ENCODE peak calls at places on chromosomes 16 and 17, in ten cellular contexts. M, U, G, V, P, H, X, Y, J and L are unnamed samples.

GRCh38 chr17:49995055-49995738 is at the start of gene DLX3:
- DNase-seq in G (peak; percentile 74), J (peak; percentile 88), H (no peak), Y (peak; percentile 91), U (peak; percentile 38), P (peak; percentile 60), X (no peak), V (peak; percentile 89), M (peak; percentile 85), L (no peak)

GRCh38 chr16:70437017-70437581 is 1.8 kb downstream of the ST3GAL2 start:
- DNase-seq in V (no peak), J (no peak), G (no peak), P (no peak), M (no peak), X (no peak), Y (peak; percentile 77), U (peak; percentile 63), H (no peak), L (no peak)

GRCh38 chr16:87389245-87389644 is 2.9 kb upstream of the MAP1LC3B start:
- DNase-seq in G (no peak), V (no peak), U (no peak), J (no peak), P (no peak), X (no peak), H (no peak), Y (no peak), M (no peak), L (no peak)

GRCh38 chr17:1865252-1866037 is 35.6 kb downstream of the RPA1 start:
- DNase-seq in G (no peak), U (no peak), X (peak; percentile 62), H (peak; percentile 4), V (no peak), Y (peak; percentile 50), M (no peak), P (peak; percentile 48), J (peak; percentile 23), L (no peak)

GRCh38 chr17:58215685-58216084 is 3.4 kb downstream of the MKS1 start:
- DNase-seq in Y (no peak), H (no peak), X (no peak), J (no peak), M (no peak), V (no peak), P (no peak), U (no peak), G (no peak), L (no peak)

GRCh38 chr17:29574732-29575510 is 6.4 kb downstream of the TP53I13 start:
- DNase-seq in V (peak; percentile 41), H (no peak), G (no peak), U (no peak), M (no peak), P (peak; percentile 83), Y (no peak), J (no peak), X (no peak), L (no peak)

GRCh38 chr16:88469615-88470395 is 16.7 kb downstream of the ZFPM1 start:
- DNase-seq in H (no peak), X (peak; percentile 64), Y (no peak), G (no peak), J (no peak), P (no peak), U (no peak), V (no peak), M (no peak), L (no peak)

GRCh38 chr16:85570735-85571562 is 42.2 kb upstream of the GSE1 start:
- DNase-seq in V (peak; percentile 81), J (no peak), U (no peak), G (peak; percentile 68), Y (no peak), M (no peak), P (peak; percentile 58), H (no peak), X (peak; percentile 49), L (no peak)

GRCh38 chr17:55887531-55887930 is 136.7 kb downstream of the PCTP start:
- DNase-seq in X (no peak), M (no peak), V (no peak), P (no peak), H (no peak), U (no peak), Y (no peak), G (no peak), J (no peak), L (no peak)

GRCh38 chr16:15811778-15812750 is 44.8 kb downstream of the MYH11 start:
- DNase-seq in V (no peak), H (no peak), J (peak; percentile 83), P (no peak), Y (peak; percentile 95), X (no peak), U (no peak), M (no peak), G (peak; percentile 67), L (no peak)
- H3K27ac ChIP-seq in V (no peak overlapping the region), H (no peak overlapping the region), J (peak overlapping the region; percentile 65), P (peak overlapping the region; percentile 84), Y (peak overlapping the region; percentile 37), X (no peak overlapping the region), U (peak overlapping the region; percentile 86), M (peak overlapping the region; percentile 49), G (peak overlapping the region; percentile 97), L (peak overlapping the region; percentile 70)

GRCh38 chr16:50368410-50369132 is at the start of gene BRD7:
- DNase-seq in V (peak; percentile 85), M (peak; percentile 85), J (peak; percentile 38), X (peak; percentile 73), H (no peak), P (peak; percentile 64), U (peak; percentile 32), Y (peak; percentile 79), G (peak; percentile 33), L (no peak)

GRCh38 chr16:50369133-50369804 is 481 bp upstream of the BRD7 start:
- DNase-seq in M (no peak), Y (no peak), J (no peak), H (no peak), P (no peak), G (no peak), V (no peak), U (no peak), X (no peak), L (no peak)

GRCh38 chr16:50363656-50364055 is 5.1 kb downstream of the BRD7 start:
- DNase-seq in P (no peak), V (no peak), U (no peak), H (no peak), X (no peak), Y (no peak), J (no peak), G (no peak), M (no peak), L (no peak)

GRCh38 chr16:50367777-50368409 is 895 bp downstream of the BRD7 start:
- DNase-seq in U (no peak), Y (peak; percentile 58), X (no peak), M (no peak), P (no peak), G (no peak), V (no peak), H (no peak), J (no peak), L (no peak)

DNA sequence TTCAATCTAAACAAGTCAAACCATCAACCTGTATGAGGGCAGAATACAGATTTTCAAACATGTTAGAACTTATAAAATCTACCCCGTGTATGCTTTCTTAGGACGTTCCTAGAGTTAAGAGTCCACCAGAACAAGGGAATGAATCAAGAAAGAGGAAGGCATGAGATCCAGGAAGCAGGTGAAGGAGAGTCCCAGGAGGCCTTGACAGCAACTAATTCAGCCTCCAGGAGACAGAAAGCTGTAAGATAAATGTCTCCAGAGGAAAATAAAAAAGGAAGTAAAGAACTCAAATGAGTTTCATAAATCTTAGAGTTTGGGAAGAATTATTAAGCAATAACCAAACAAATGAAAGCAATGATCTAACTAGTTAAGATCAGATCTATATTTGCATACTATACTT is 2.7 kb downstream of the BRD7 start:
- DNase-seq in J (no peak), Y (no peak), U (no peak), X (no peak), G (no peak), P (no peak), V (no peak), M (no peak), H (no peak), L (no peak)
- H3K4me3 ChIP-seq in J (no peak overlapping the region), Y (no peak overlapping the region), U (no peak overlapping the region), X (no peak overlapping the region), G (no peak overlapping the region), P (no peak overlapping the region), V (no peak overlapping the region), M (no peak overlapping the region), H (no peak overlapping the region), L (no peak overlapping the region)

GRCh38 chr16:57683599-57684545 is 10.7 kb upstream of the DRC7 start:
- DNase-seq in H (no peak), G (no peak), P (no peak), J (no peak), M (no peak), Y (no peak), U (no peak), X (no peak), V (no peak), L (no peak)
- H3K4me1 ChIP-seq in H (no peaks in the 10 kb centered on the region), G (no peaks in the 10 kb centered on the region), P (no peaks in the 10 kb centered on the region), J (no peaks in the 10 kb centered on the region), M (no peaks in the 10 kb centered on the region), Y (no peaks in the 10 kb centered on the region), U (no peaks in the 10 kb centered on the region), X (peaks cover under 1% of the 10 kb centered on the region), V (no peaks in the 10 kb centered on the region), L (no peaks in the 10 kb centered on the region)

GRCh38 chr17:77148109-77148958 is 7.6 kb downstream of the SEC14L1 start:
- DNase-seq in J (no peak), M (no peak), Y (no peak), P (no peak), V (peak; percentile 31), U (no peak), H (no peak), X (no peak), G (no peak), L (no peak)

GRCh38 chr17:77147357-77147801 is 6.6 kb downstream of the SEC14L1 start:
- DNase-seq in M (no peak), V (peak; percentile 34), J (no peak), Y (no peak), G (no peak), X (no peak), H (no peak), P (peak; percentile 34), U (no peak), L (no peak)

GRCh38 chr17:77146882-77147281 is 6.1 kb downstream of the SEC14L1 start:
- DNase-seq in Y (no peak), V (peak; percentile 84), J (no peak), H (no peak), M (no peak), G (no peak), U (no peak), X (no peak), P (peak; percentile 72), L (no peak)

GRCh38 chr17:77151236-77151635 is 10.5 kb downstream of the SEC14L1 start:
- DNase-seq in U (no peak), Y (no peak), X (no peak), V (no peak), M (no peak), J (no peak), P (no peak), H (no peak), G (no peak), L (no peak)

DNA sequence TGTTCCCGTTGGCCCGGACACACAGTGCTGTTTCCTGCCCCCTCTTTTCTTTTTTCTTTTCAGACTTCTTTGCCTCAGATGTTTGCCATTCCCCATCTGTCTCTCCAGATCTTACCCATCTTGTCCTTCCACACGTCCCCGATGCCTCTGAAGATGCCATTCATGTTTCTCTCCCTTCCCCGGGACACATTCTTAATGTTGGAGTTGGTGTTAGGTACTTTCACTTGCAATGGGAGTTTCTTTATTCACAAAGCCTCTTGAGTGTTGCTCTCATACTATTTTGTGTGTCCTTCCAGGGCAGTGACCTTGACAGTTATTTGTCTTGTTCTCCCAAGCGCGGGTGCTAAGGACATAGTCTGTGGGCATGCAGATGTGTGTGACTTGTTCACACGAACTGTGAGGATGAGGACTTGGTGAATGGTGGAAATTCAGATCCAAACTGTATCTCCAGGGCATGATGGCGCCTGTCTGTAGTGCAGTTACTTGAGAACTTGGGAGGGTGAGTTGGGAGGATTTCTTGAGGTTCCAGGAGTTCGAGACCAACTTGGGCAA is 8.3 kb downstream of the SEC14L1 start:
- DNase-seq in U (no peak), X (no peak), Y (no peak), H (no peak), G (no peak), M (no peak), J (no peak), V (no peak), P (no peak), L (no peak)
- H3K27ac ChIP-seq in U (peak overlapping the region; percentile 43), X (no peak overlapping the region), Y (no peak overlapping the region), H (no peak overlapping the region), G (no peak overlapping the region), M (peak overlapping the region; percentile 86), J (no peak overlapping the region), V (peak overlapping the region; percentile 77), P (peak overlapping the region; percentile 99), L (peak overlapping the region; percentile 88)